ENCODE peak calls at places on chromosomes 11 and 22, in four cellular contexts. J is lower lobe of right lung, R is GM13977, W is kidney epithelial cell. C is an unnamed sample.

GRCh38 chr22:31248138-31248745 is 36.1 kb downstream of the LIMK2 start:
- DNase-seq in J (peak), R (peak), W (peak), C (no peak)

GRCh38 chr11:35873721-35874120 is 70.1 kb upstream of the LDLRAD3 start:
- DNase-seq in J (no peak), R (no peak), W (no peak), C (no peak)

GRCh38 chr11:35766651-35767050 is 104.1 kb downstream of the TRIM44 start:
- DNase-seq in J (no peak), R (no peak), W (no peak), C (no peak)

GRCh38 chr22:19800306-19800705 is 39.7 kb downstream of the TBX1 start:
- DNase-seq in J (peak), R (no peak), W (no peak), C (peak)

GRCh38 chr22:23823331-23823791 is 15.4 kb downstream of the DERL3 start:
- DNase-seq in J (peak), R (no peak), W (no peak), C (peak)

GRCh38 chr11:1652778-1653540 is 23.4 kb downstream of the KRTAP5-5 start:
- DNase-seq in J (peak), R (peak), W (no peak), C (peak)

GRCh38 chr11:102361100-102362021 is 14.3 kb downstream of the BIRC2 start:
- DNase-seq in J (no peak), R (no peak), W (no peak), C (no peak)

GRCh38 chr11:2549080-2549479 is 104.3 kb downstream of the KCNQ1 start:
- DNase-seq in J (peak), R (no peak), W (no peak), C (peak)

GRCh38 chr22:19708323-19709011 is 5.8 kb upstream of the SEPTIN5 start:
- DNase-seq in J (peak), R (no peak), W (no peak), C (peak)

GRCh38 chr11:3177931-3178330 is 12.8 kb upstream of the OSBPL5 start:
- DNase-seq in J (no peak), R (no peak), W (no peak), C (no peak)

GRCh38 chr11:72224587-72225410 is at the start of gene INPPL1:
- DNase-seq in J (peak), R (peak), W (no peak), C (peak)

GRCh38 chr22:38850941-38851849 is 7.4 kb upstream of the NPTXR start:
- DNase-seq in J (no peak), R (no peak), W (no peak), C (no peak)

GRCh38 chr22:40411506-40411861 is 41.1 kb downstream of the SGSM3 start:
- DNase-seq in J (no peak), R (no peak), W (no peak), C (no peak)

GRCh38 chr11:69639843-69640242 is 1.1 kb upstream of the CCND1 start:
- DNase-seq in J (no peak), R (no peak), W (no peak), C (no peak)

GRCh38 chr22:19448076-19448607 is 631 bp upstream of the C22orf39 start:
- DNase-seq in J (no peak), R (peak), W (no peak), C (no peak)

GRCh38 chr11:103085758-103086365 is 6.1 kb downstream of the DCUN1D5 start:
- DNase-seq in J (no peak), R (no peak), W (no peak), C (no peak)

GRCh38 chr11:1351278-1351937 is 38.3 kb upstream of the BRSK2 start:
- DNase-seq in J (no peak), R (no peak), W (no peak), C (no peak)

GRCh38 chr11:19646921-19647320 is 65.7 kb upstream of the NAV2 start:
- DNase-seq in J (no peak), R (no peak), W (peak), C (no peak)

GRCh38 chr22:20246368-20247009 is 21.6 kb downstream of the RTN4R start:
- DNase-seq in J (no peak), R (no peak), W (no peak), C (no peak)

GRCh38 chr22:22866381-22867111 is 21.1 kb upstream of the IGLL5 start:
- DNase-seq in J (no peak), R (no peak), W (no peak), C (no peak)

GRCh38 chr11:93054881-93055280 is 85.4 kb downstream of the MTNR1B start:
- DNase-seq in J (no peak), R (no peak), W (peak), C (no peak)

GRCh38 chr11:96465537-96465936 is 75.7 kb downstream of the JRKL start:
- DNase-seq in J (no peak), R (no peak), W (no peak), C (no peak)

GRCh38 chr11:61162092-61162935 is 1.1 kb upstream of the VPS37C start:
- DNase-seq in J (no peak), R (peak), W (no peak), C (no peak)

GRCh38 chr11:1571760-1572199 is 291 bp downstream of the DUSP8 start:
- DNase-seq in J (no peak), R (no peak), W (no peak), C (no peak)

GRCh38 chr22:23824476-23825245 is 14.1 kb downstream of the DERL3 start:
- DNase-seq in J (peak), R (no peak), W (no peak), C (peak)

GRCh38 chr11:2139118-2139490 is at the start of gene IGF2:
- DNase-seq in J (no peak), R (no peak), W (no peak), C (no peak)

GRCh38 chr22:35152316-35152715 is 86.4 kb downstream of the ISX start:
- DNase-seq in J (no peak), R (no peak), W (no peak), C (peak)

GRCh38 chr22:35149149-35149548 is 83.2 kb downstream of the ISX start:
- DNase-seq in J (no peak), R (no peak), W (no peak), C (no peak)

GRCh38 chr22:35154937-35155387 is 89.0 kb downstream of the ISX start:
- DNase-seq in J (peak), R (peak), W (peak), C (peak)

GRCh38 chr22:35148381-35148780 is 82.4 kb downstream of the ISX start:
- DNase-seq in J (no peak), R (no peak), W (no peak), C (no peak)

GRCh38 chr22:35150163-35151107 is 84.5 kb downstream of the ISX start:
- DNase-seq in J (peak), R (peak), W (peak), C (no peak)
- TF ChIP-seq CTCF in J (peak), R (peak), W (peak), C (peak)

DNA sequence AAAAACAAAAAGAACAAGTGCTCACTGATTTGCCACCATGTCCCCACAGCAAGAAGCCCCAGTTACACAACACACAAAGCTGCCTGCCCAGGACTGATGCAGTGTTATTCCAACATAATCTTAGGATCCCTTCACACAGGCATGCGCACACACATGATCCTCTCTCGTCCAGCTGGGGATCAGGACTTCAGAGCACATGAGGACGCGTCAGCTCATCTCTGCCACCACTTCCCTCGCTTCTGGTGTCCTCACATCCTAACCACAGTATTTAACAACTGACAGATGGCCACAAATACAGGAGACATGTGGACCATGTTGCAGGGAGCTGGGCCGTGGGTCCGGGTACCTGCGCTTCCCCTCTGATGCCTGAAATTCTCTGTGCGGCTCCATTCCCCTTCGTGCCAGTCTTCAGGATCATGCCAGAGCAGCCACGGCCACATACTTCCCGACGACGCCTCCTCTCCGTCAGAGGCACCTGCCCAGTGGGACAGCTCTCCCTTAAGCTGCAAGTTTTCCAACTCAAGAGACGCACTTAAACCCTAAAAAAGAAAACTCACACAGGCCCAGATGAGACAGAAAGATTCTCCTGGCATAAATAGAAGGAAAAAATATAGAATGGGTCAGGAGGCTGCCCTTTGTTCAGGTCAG is 68.3 kb downstream of the PACSIN2 start:
- DNase-seq in J (no peak), R (no peak), W (no peak), C (no peak)
- TF ChIP-seq CTCF in J (no peak), R (no peak), W (no peak), C (no peak)

GRCh38 chr11:38818720-38819119 is 2220.7 kb upstream of the RAG2 start:
- DNase-seq in J (no peak), R (no peak), W (no peak), C (no peak)

GRCh38 chr11:38819986-38820385 is 2221.9 kb upstream of the RAG2 start:
- DNase-seq in J (no peak), R (no peak), W (no peak), C (no peak)

DNA sequence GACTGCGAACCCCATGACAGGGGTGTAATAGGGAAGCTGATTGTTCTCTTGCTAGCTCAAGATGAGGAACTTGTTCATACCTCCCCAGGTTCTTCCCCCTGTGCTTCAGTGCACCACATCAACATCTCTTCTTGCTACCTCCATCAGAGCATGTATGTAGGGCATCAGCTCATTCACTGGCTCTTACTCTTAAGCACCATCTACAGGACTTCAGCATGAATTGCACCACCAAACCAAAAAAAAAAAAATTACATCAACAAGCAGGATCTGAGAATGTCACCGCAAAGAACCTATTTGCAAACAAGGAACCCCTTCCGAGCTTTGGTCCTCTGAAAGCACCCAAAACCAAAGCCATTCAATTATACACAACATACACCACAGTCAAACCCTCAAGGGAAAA is 2226.5 kb upstream of the RAG2 start:
- DNase-seq in J (no peak), R (no peak), W (no peak), C (no peak)
- TF ChIP-seq CTCF in J (no peak), R (peak), W (peak), C (peak)

GRCh38 chr11:11588243-11588642 is 33.6 kb downstream of the GALNT18 start:
- DNase-seq in J (no peak), R (no peak), W (no peak), C (no peak)

GRCh38 chr11:11594162-11594561 is 27.6 kb downstream of the GALNT18 start:
- DNase-seq in J (no peak), R (no peak), W (no peak), C (no peak)

GRCh38 chr11:11589385-11589890 is 32.4 kb downstream of the GALNT18 start:
- DNase-seq in J (no peak), R (no peak), W (no peak), C (no peak)

GRCh38 chr11:11588890-11589289 is 32.9 kb downstream of the GALNT18 start:
- DNase-seq in J (no peak), R (no peak), W (no peak), C (no peak)

GRCh38 chr11:11592146-11592684 is 29.6 kb downstream of the GALNT18 start:
- DNase-seq in J (no peak), R (no peak), W (no peak), C (no peak)
- TF ChIP-seq CTCF in J (no peak), R (no peak), W (no peak), C (no peak)

GRCh38 chr11:45233804-45234170 is 52.4 kb downstream of the SYT13 start:
- DNase-seq in J (no peak), R (no peak), W (no peak), C (no peak)
- TF ChIP-seq CTCF in J (no peak), R (no peak), W (no peak), C (no peak)

GRCh38 chr11:117923275-117923674 is 5.9 kb downstream of the TMPRSS13 start:
- DNase-seq in J (no peak), R (no peak), W (no peak), C (peak)

GRCh38 chr11:117925198-117925925 is 3.8 kb downstream of the TMPRSS13 start:
- DNase-seq in J (peak), R (no peak), W (no peak), C (peak)

GRCh38 chr11:117921893-117922292 is 7.3 kb downstream of the TMPRSS13 start:
- DNase-seq in J (no peak), R (no peak), W (no peak), C (no peak)

GRCh38 chr11:117924631-117925170 is 4.5 kb downstream of the TMPRSS13 start:
- DNase-seq in J (peak), R (no peak), W (no peak), C (peak)

GRCh38 chr11:117923773-117924172 is 5.4 kb downstream of the TMPRSS13 start:
- DNase-seq in J (peak), R (no peak), W (no peak), C (peak)
- TF ChIP-seq CTCF in J (no peak), R (no peak), W (no peak), C (peak)

GRCh38 chr22:37781434-37782059 is 26.2 kb upstream of the GCAT start:
- DNase-seq in J (no peak), R (no peak), W (no peak), C (no peak)
- TF ChIP-seq CTCF in J (no peak), R (no peak), W (no peak), C (peak)